ENCODE peak calls at places on chromosomes 3 and 15, in seven cellular contexts. A, M, T, S, B, Q and G are unnamed samples.

GRCh38 chr15:100189849-100190248 is 151.9 kb downstream of the ADAMTS17 start:
- DNase-seq in A (no peak), T (no peak), Q (no peak), M (no peak), B (no peak), S (no peak), G (no peak)

GRCh38 chr3:106814231-106814630 is 563.0 kb upstream of the CCDC54 start:
- DNase-seq in S (peak), B (no peak), A (no peak), M (no peak), T (no peak), Q (no peak), G (peak)

GRCh38 chr3:64329037-64329436 is 103.8 kb upstream of the PRICKLE2 start:
- DNase-seq in M (no peak), Q (no peak), B (no peak), A (no peak), T (no peak), S (no peak), G (no peak)

GRCh38 chr15:58988011-58988785 is 735 bp downstream of the RNF111 start:
- DNase-seq in M (peak), S (peak), A (peak), T (peak), B (peak), Q (peak), G (peak)

GRCh38 chr3:54628888-54629368 is 298.9 kb downstream of the LRTM1 start:
- DNase-seq in T (no peak), B (no peak), S (no peak), Q (no peak), M (no peak), A (no peak), G (no peak)

GRCh38 chr3:192060160-192060783 is 599.3 kb downstream of the PYDC2 start:
- DNase-seq in B (no peak), S (no peak), A (no peak), Q (no peak), T (no peak), M (no peak), G (no peak)

GRCh38 chr3:121443456-121443855 is 102.3 kb downstream of the POLQ start:
- DNase-seq in T (no peak), S (no peak), B (no peak), Q (no peak), M (no peak), A (no peak), G (no peak)

GRCh38 chr3:10395196-10395595 is 74.3 kb upstream of the SEC13 start:
- DNase-seq in A (no peak), M (no peak), T (no peak), Q (no peak), B (peak), S (no peak), G (no peak)

GRCh38 chr3:190491533-190492054 is 22.3 kb upstream of the IL1RAP start:
- DNase-seq in S (peak), Q (no peak), M (no peak), B (no peak), A (no peak), T (no peak), G (no peak)

GRCh38 chr3:158727499-158728377 is 4.5 kb downstream of the RARRES1 start:
- DNase-seq in Q (peak), B (no peak), A (peak), S (peak), T (peak), M (peak), G (peak)

GRCh38 chr15:49088996-49089395 is 42.8 kb upstream of the SECISBP2L start:
- DNase-seq in T (no peak), A (no peak), B (no peak), Q (no peak), M (no peak), S (no peak), G (no peak)

GRCh38 chr3:87057474-87057873 is 66.5 kb upstream of the VGLL3 start:
- DNase-seq in M (no peak), S (no peak), A (no peak), B (no peak), T (no peak), Q (no peak), G (no peak)

GRCh38 chr15:71455107-71455506 is 339.8 kb downstream of the THSD4 start:
- DNase-seq in B (no peak), T (no peak), S (no peak), M (no peak), A (no peak), Q (no peak), G (no peak)

GRCh38 chr3:30626443-30627181 is 20.2 kb downstream of the TGFBR2 start:
- DNase-seq in M (peak), Q (no peak), T (no peak), A (no peak), S (no peak), B (no peak), G (peak)

GRCh38 chr3:166829896-166830295 is 550.2 kb downstream of the ZBBX start:
- DNase-seq in S (no peak), Q (no peak), M (no peak), A (no peak), T (no peak), B (no peak), G (no peak)

GRCh38 chr15:58864602-58865419 is 68.7 kb downstream of the SLTM start:
- DNase-seq in B (peak), S (peak), T (no peak), Q (no peak), A (peak), M (no peak), G (peak)

GRCh38 chr15:50676799-50677483 is 9.7 kb downstream of the TRPM7 start:
- DNase-seq in T (no peak), S (no peak), A (no peak), B (no peak), M (peak), Q (no peak), G (peak)

GRCh38 chr3:49454457-49454856 is 15.6 kb upstream of the DAG1 start:
- DNase-seq in M (no peak), T (no peak), S (peak), B (peak), A (peak), Q (no peak), G (no peak)

GRCh38 chr3:132555316-132556035 is 41.6 kb upstream of the ACKR4 start:
- DNase-seq in S (no peak), A (no peak), T (no peak), Q (no peak), B (no peak), M (no peak), G (no peak)

GRCh38 chr15:58355352-58355964 is 76.3 kb upstream of the LIPC start:
- DNase-seq in Q (no peak), M (no peak), S (no peak), B (no peak), T (no peak), A (no peak), G (no peak)

GRCh38 chr3:39407259-39407629 is 724 bp downstream of the RPSA start:
- DNase-seq in T (no peak), M (no peak), Q (no peak), S (no peak), A (no peak), B (no peak), G (no peak)

GRCh38 chr15:51425517-51426033 is 84.1 kb downstream of the GLDN start:
- DNase-seq in Q (no peak), M (no peak), T (no peak), S (no peak), B (no peak), A (no peak), G (peak)

GRCh38 chr3:122416966-122417365 is 1.1 kb upstream of the WDR5B start:
- DNase-seq in T (no peak), Q (no peak), M (peak), S (no peak), A (no peak), B (no peak), G (peak)

GRCh38 chr3:194431553-194431952 is 32.5 kb upstream of the GP5 start:
- DNase-seq in B (no peak), Q (no peak), M (no peak), A (no peak), T (no peak), S (no peak), G (no peak)

GRCh38 chr3:189975376-189975990 is 145.2 kb downstream of the P3H2 start:
- DNase-seq in S (no peak), Q (no peak), A (no peak), B (no peak), T (no peak), M (no peak), G (peak)

GRCh38 chr3:143004823-143005222 is 3.5 kb downstream of the U2SURP start:
- DNase-seq in A (no peak), M (no peak), T (no peak), B (no peak), S (no peak), Q (no peak), G (no peak)

GRCh38 chr3:187336322-187336721 is 31.9 kb upstream of the RTP4 start:
- DNase-seq in S (peak), B (no peak), M (no peak), Q (no peak), T (no peak), A (no peak), G (no peak)

GRCh38 chr3:182618085-182618732 is 175.1 kb upstream of the ATP11B start:
- DNase-seq in T (no peak), A (no peak), B (no peak), M (peak), S (no peak), Q (peak), G (peak)

GRCh38 chr3:168248383-168249047 is 152.8 kb upstream of the GOLIM4 start:
- DNase-seq in S (peak), A (peak), B (peak), T (no peak), M (peak), Q (peak), G (peak)

GRCh38 chr3:39707314-39707909 is 102.0 kb upstream of the MYRIP start:
- DNase-seq in A (peak), B (no peak), Q (no peak), S (no peak), T (no peak), M (peak), G (peak)

GRCh38 chr3:108013141-108014055 is 77.4 kb downstream of the CD47 start:
- DNase-seq in A (no peak), M (no peak), S (no peak), T (no peak), B (no peak), Q (no peak), G (no peak)

GRCh38 chr15:52790941-52791751 is 1.0 kb upstream of the ONECUT1 start:
- DNase-seq in S (no peak), Q (peak), A (no peak), B (peak), M (no peak), T (no peak), G (no peak)

GRCh38 chr3:52532838-52533622 is 627 bp downstream of the NT5DC2 start:
- DNase-seq in A (peak), T (peak), Q (peak), M (peak), B (peak), S (peak), G (peak)

GRCh38 chr3:177528306-177529070 is 331.2 kb upstream of the TBL1XR1 start:
- DNase-seq in M (no peak), Q (no peak), B (no peak), S (no peak), A (no peak), T (no peak), G (no peak)

GRCh38 chr15:33448961-33449611 is 138.3 kb downstream of the RYR3 start:
- DNase-seq in S (no peak), B (no peak), M (no peak), A (no peak), Q (no peak), T (no peak), G (no peak)

GRCh38 chr3:10753964-10754363 is 62.1 kb upstream of the SLC6A11 start:
- DNase-seq in S (peak), T (no peak), A (peak), M (peak), B (no peak), Q (peak), G (peak)

GRCh38 chr3:10008588-10009344 is 17.5 kb upstream of the FANCD2 start:
- DNase-seq in T (peak), A (peak), M (peak), S (peak), Q (peak), B (peak), G (peak)

DNA sequence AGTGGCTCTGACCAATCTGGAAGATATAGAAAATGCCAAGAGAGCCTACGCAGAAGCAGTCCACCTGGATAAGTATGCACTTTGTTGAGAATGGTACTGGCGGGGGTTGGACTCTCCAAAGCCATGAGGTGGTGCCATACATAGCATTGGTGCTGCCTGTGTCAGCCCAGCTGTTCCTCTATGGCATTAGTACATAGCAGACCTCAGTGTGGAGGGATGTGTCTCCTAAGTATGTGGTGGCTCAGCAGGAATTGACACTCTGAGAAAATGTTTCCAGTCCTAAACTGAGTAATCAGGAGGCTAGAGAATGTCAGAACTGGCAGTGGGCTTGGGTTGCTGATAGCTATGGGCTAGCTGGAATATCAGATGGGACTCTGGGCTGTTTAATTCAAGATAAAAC is 48.4 kb downstream of the ADPGK start:
- DNase-seq in A (no peak), S (no peak), Q (no peak), M (no peak), T (no peak), B (no peak), G (no peak)
- TF ChIP-seq CTCF in A (no peak), S (no peak), Q (no peak), M (no peak), T (no peak), B (no peak), G (no peak)

GRCh38 chr3:109803274-109803673 is 465.9 kb upstream of the DPPA4 start:
- DNase-seq in B (no peak), S (no peak), T (no peak), A (no peak), Q (no peak), M (no peak), G (no peak)
- TF ChIP-seq CTCF in B (no peak), S (no peak), T (no peak), A (no peak), Q (peak), M (peak), G (peak)

DNA sequence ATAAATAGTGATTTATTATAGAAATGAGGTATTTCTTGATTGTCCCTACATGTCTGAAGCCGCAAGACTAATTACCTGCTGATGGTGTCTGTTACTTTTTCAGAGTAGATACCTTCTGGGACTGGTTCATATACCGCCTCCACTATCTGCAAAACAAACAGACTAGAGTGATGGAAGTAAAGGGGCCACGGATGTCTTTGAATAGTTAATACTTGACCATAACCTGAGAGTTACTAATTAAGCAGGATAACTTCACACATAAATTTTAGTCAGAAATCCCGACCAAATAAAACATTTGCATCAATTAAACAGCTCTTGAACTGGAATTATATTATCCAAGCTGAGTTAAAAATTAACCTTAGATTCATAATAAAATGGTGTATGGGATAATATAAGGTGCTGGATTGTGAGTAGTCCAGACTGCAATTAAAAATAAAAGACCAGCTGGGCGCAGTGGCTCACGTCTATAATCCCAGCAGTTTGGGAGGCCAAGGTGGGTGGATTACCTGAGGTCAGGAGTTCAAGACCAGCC is 167.7 kb downstream of the NEK10 start:
- DNase-seq in M (no peak), T (no peak), Q (no peak), S (no peak), A (no peak), B (no peak), G (no peak)
- TF ChIP-seq CTCF in M (no peak), T (no peak), Q (no peak), S (no peak), A (no peak), B (no peak), G (no peak)

GRCh38 chr3:45199837-45200648 is 26.0 kb downstream of the TMEM158 start:
- DNase-seq in S (no peak), Q (no peak), A (no peak), B (no peak), M (peak), T (no peak), G (peak)
- TF ChIP-seq CTCF in S (no peak), Q (no peak), A (no peak), B (no peak), M (no peak), T (no peak), G (no peak)

GRCh38 chr3:35944915-35945710 is 305.8 kb downstream of the ARPP21 start:
- DNase-seq in A (no peak), T (no peak), S (no peak), B (no peak), Q (no peak), M (peak), G (peak)

GRCh38 chr3:35950045-35950444 is 310.7 kb downstream of the ARPP21 start:
- DNase-seq in S (no peak), M (no peak), Q (no peak), A (no peak), T (no peak), B (no peak), G (no peak)

GRCh38 chr3:35946121-35946856 is 307.0 kb downstream of the ARPP21 start:
- DNase-seq in Q (no peak), S (no peak), M (peak), T (no peak), B (no peak), A (no peak), G (peak)

DNA sequence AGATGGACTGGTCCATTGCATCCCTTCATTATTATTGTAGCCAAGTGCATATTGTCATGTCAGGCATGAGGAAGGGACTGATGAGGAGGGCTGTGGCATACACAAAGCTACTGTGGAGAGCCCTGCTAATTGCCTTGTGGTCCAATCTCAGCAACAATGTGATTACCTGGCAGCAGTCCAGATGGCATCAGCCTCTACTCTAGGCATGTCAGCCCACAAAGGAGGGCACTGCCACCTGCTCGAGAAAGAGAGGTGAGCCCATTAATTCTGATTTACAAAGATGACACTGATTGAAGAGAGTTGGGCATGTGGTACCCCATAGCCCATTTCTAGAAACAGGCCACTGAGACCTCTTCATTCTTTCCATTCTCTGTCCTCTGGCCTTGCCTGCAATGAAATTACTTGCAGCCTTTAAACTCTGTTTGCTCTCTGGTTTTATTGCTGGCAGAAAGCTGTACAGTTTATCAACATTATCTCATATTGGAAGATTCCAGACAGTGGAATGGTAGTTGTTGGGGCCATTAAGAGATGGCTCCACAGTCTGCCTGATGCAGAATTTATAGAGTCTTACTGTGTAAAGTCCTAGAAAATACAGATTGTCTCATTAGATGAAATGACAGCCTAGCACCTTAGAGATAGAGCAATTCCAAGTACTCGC is 307.7 kb downstream of the ARPP21 start:
- DNase-seq in A (no peak), T (no peak), B (no peak), S (no peak), Q (no peak), M (no peak), G (no peak)
- TF ChIP-seq CTCF in A (no peak), T (peak), B (no peak), S (no peak), Q (no peak), M (no peak), G (no peak)

DNA sequence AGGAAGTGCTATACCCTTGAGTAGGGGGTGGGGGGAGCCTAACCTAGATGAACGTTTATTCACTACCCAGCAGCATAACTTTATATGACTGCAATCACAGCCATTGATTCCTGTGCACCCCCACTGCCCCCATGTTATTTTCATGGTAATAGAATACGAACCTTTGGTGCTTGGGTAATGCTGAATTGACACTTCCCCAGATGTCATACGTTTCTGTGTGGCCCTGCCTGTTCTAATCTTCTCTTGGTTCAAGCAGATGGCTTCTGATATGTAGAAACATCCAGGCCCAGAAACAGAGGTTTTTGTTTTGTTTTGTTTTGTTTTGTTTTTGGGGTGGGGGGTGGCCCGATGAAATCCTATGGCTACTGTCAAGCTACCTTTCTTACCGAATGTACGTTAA is 237.9 kb upstream of the TOPAZ1 start:
- DNase-seq in B (no peak), S (no peak), Q (no peak), T (no peak), M (no peak), A (no peak), G (no peak)
- TF ChIP-seq CTCF in B (no peak), S (no peak), Q (no peak), T (no peak), M (no peak), A (no peak), G (no peak)